ENCODE peak calls at places on chromosome 12, in seven cellular contexts. G, R, I, D, Q, O and U are unnamed samples.

GRCh38 chr12:91877022-91877421 is 268.6 kb downstream of the BTG1 start:
- DNase-seq in R (no peak), D (peak), O (peak), I (no peak), Q (no peak), G (peak), U (no peak)

GRCh38 chr12:3662516-3662915 is 90.4 kb downstream of the CRACR2A start:
- DNase-seq in R (peak), O (no peak), D (no peak), Q (no peak), G (no peak), I (peak), U (peak)

GRCh38 chr12:70002097-70002911 is 177.3 kb downstream of the MYRFL start:
- DNase-seq in O (no peak), D (no peak), Q (no peak), G (no peak), R (no peak), I (no peak), U (no peak)

GRCh38 chr12:27667540-27667939 is 28.7 kb upstream of the REP15 start:
- DNase-seq in I (no peak), G (no peak), D (no peak), Q (no peak), O (no peak), R (peak), U (no peak)

GRCh38 chr12:105423237-105423636 is 92.7 kb downstream of the C12orf75 start:
- DNase-seq in O (no peak), G (no peak), Q (no peak), D (no peak), R (no peak), I (no peak), U (no peak)

GRCh38 chr12:114638790-114639435 is 45.1 kb downstream of the TBX3 start:
- DNase-seq in R (no peak), Q (no peak), O (no peak), D (no peak), G (no peak), I (no peak), U (peak)

GRCh38 chr12:81872400-81872799 is 113.2 kb upstream of the PPFIA2 start:
- DNase-seq in O (no peak), I (no peak), G (no peak), D (no peak), Q (no peak), R (no peak), U (no peak)

GRCh38 chr12:128792881-128793280 is 30.9 kb downstream of the SLC15A4 start:
- DNase-seq in G (no peak), O (no peak), D (no peak), I (no peak), Q (no peak), R (no peak), U (no peak)

GRCh38 chr12:81992461-81992860 is 233.3 kb upstream of the PPFIA2 start:
- DNase-seq in O (no peak), D (no peak), I (peak), Q (peak), G (peak), R (no peak), U (peak)

GRCh38 chr12:94753071-94753779 is 102.9 kb upstream of the TMCC3 start:
- DNase-seq in I (peak), Q (peak), D (no peak), G (no peak), R (no peak), O (no peak), U (no peak)

GRCh38 chr12:118346895-118347294 is 25.8 kb downstream of the TAOK3 start:
- DNase-seq in O (no peak), Q (no peak), R (no peak), D (no peak), G (no peak), I (no peak), U (no peak)

GRCh38 chr12:41142376-41142775 is 45.7 kb upstream of the PDZRN4 start:
- DNase-seq in Q (no peak), G (no peak), I (no peak), D (no peak), O (no peak), R (no peak), U (no peak)